ENCODE peak calls at places on chromosomes 12 and 14, in seven cellular contexts. A is GM23338, J is GM12878, R is IMR-90, X is psoas muscle, S is HepG2, Q is lower lobe of right lung. T is an unnamed sample.
A peak's percentile ranks its signal among the peaks of the same experiment; 100 is the strongest.

GRCh38 chr14:28305938-28306337 is 460.6 kb upstream of the FOXG1 start:
- DNase-seq in A (peak; percentile 37), J (no peak), R (no peak), X (no peak), S (no peak), Q (no peak), T (no peak)

GRCh38 chr12:108862588-108862959 is 5.2 kb upstream of the SSH1 start:
- DNase-seq in A (no peak), J (no peak), R (no peak), X (no peak), S (no peak), Q (no peak), T (no peak)

GRCh38 chr14:99514552-99515300 is 33.5 kb downstream of the CCNK start:
- DNase-seq in A (no peak), J (no peak), R (no peak), X (peak; percentile 52), S (no peak), Q (peak; percentile 47), T (no peak)

GRCh38 chr12:45991289-45992249 is 1.2 kb upstream of the SCAF11 start:
- DNase-seq in A (peak; percentile 72), J (no peak), R (peak; percentile 43), X (peak; percentile 88), S (peak; percentile 76), Q (peak; percentile 90), T (peak; percentile 74)

GRCh38 chr12:15722951-15723350 is 66.2 kb downstream of the EPS8 start:
- DNase-seq in A (no peak), J (no peak), R (no peak), X (no peak), S (no peak), Q (no peak), T (no peak)

GRCh38 chr14:28294834-28295440 is 471.6 kb upstream of the FOXG1 start:
- DNase-seq in A (peak; percentile 70), J (no peak), R (no peak), X (no peak), S (peak; percentile 27), Q (no peak), T (peak; percentile 33)

GRCh38 chr14:31326111-31326510 is 94.2 kb downstream of the HEATR5A start:
- DNase-seq in A (no peak), J (no peak), R (peak; percentile 39), X (no peak), S (peak; percentile 26), Q (no peak), T (peak; percentile 41)

GRCh38 chr12:90945070-90945649 is 9.8 kb downstream of the CCER1 start:
- DNase-seq in A (peak; percentile 20), J (no peak), R (peak; percentile 49), X (no peak), S (peak; percentile 29), Q (no peak), T (peak; percentile 24)

GRCh38 chr12:124938606-124939427 is 24.4 kb upstream of the UBC start:
- DNase-seq in A (peak; percentile 75), J (peak; percentile 55), R (peak; percentile 88), X (peak; percentile 81), S (peak; percentile 78), Q (no peak), T (peak; percentile 91)

GRCh38 chr14:64232095-64232830 is 61.9 kb downstream of the ESR2 start:
- DNase-seq in A (no peak), J (peak; percentile 88), R (peak; percentile 96), X (no peak), S (no peak), Q (no peak), T (peak; percentile 95)

GRCh38 chr14:64233791-64234190 is 60.4 kb downstream of the ESR2 start:
- DNase-seq in A (no peak), J (no peak), R (peak; percentile 10), X (no peak), S (no peak), Q (no peak), T (no peak)

GRCh38 chr14:64235652-64236640 is 58.2 kb downstream of the ESR2 start:
- DNase-seq in A (no peak), J (peak; percentile 93), R (no peak), X (no peak), S (no peak), Q (no peak), T (no peak)

GRCh38 chr14:64234877-64235651 is 59.1 kb downstream of the ESR2 start:
- DNase-seq in A (no peak), J (no peak), R (peak; percentile 14), X (no peak), S (no peak), Q (no peak), T (no peak)

DNA sequence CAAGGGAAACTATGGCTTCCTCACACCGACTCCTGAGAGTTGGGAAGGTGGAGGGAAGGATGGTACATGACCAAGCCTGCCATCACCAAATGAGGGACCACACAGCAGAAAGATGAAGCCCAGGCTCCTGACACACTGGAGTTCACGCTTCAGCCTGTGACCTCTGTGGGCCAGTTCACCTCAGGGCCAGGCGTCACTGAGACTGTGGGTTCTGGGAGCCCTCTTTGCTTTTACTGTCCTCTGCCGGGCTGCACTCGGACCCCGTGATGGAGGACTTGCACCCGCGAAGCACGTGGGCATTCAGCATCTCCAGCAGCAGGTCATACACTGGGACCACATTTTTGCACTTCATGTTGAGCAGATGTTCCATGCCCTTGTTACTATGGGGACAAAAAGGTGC is 61.2 kb downstream of the ESR2 start:
- DNase-seq in A (no peak), J (no peak), R (no peak), X (no peak), S (no peak), Q (no peak), T (no peak)
- H3K27ac ChIP-seq in A (no peak overlapping the region), J (peak overlapping the region; percentile 42), R (peak overlapping the region; percentile 49), X (peak overlapping the region; percentile 90), S (no peak overlapping the region), Q (no peak overlapping the region), T (peak overlapping the region; percentile 88)

GRCh38 chr14:24801024-24801423 is 167.0 kb upstream of the GZMB start:
- DNase-seq in A (no peak), J (no peak), R (no peak), X (no peak), S (no peak), Q (no peak), T (no peak)
- H3K27ac ChIP-seq in A (no peak overlapping the region), J (no peak overlapping the region), R (no peak overlapping the region), X (no peak overlapping the region), S (no peak overlapping the region), Q (no peak overlapping the region), T (no peak overlapping the region)

DNA sequence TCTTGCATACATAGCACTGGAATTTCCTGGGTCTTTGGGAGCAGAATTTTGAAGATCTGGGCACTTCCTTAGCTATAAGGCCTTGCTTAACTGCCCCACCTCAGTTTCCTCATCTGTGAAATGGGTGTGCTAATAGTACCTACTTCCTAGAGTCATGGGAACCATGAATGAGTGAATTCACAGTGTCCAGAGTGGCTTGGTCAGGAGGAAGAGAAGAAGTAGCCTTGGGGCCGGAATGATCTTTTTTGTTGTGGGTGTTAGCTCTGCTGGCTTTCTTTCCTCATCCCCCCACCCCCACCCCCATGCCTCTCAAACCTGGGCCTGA is 2.4 kb downstream of the SH2B3 start:
- DNase-seq in A (no peak), J (no peak), R (no peak), X (no peak), S (no peak), Q (no peak), T (no peak)
- H3K27ac ChIP-seq in A (no peak overlapping the region), J (peak overlapping the region; percentile 91), R (no peak overlapping the region), X (peak overlapping the region; percentile 84), S (no peak overlapping the region), Q (peak overlapping the region; percentile 86), T (peak overlapping the region; percentile 87)

GRCh38 chr12:28027328-28027727 is 54.8 kb upstream of the PTHLH start:
- DNase-seq in A (no peak), J (no peak), R (no peak), X (no peak), S (no peak), Q (no peak), T (no peak)
- H3K27ac ChIP-seq in A (no peak overlapping the region), J (no peak overlapping the region), R (no peak overlapping the region), X (no peak overlapping the region), S (no peak overlapping the region), Q (no peak overlapping the region), T (no peak overlapping the region)

DNA sequence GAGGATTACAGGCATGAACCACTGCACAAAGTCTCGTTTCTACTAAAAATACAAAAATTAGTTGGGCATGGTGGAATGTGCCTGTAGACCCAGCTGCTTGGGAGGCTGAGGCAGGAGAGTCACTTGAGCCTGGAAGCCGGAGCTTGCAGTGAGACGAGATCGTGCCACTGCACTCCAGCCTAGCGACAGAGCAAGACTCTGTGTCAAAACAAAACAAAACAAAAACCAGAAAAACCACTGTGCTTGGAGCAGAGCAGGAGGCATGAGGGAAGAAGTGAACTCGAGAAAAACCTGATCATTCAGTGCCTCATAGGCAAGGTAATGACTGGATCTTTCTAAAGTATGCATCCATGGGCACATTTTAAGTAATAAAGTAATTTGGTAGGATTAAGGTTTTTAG is 487.8 kb downstream of the KCNH5 start:
- DNase-seq in A (no peak), J (no peak), R (no peak), X (no peak), S (no peak), Q (no peak), T (no peak)
- H3K27ac ChIP-seq in A (no peak overlapping the region), J (no peak overlapping the region), R (no peak overlapping the region), X (no peak overlapping the region), S (no peak overlapping the region), Q (no peak overlapping the region), T (no peak overlapping the region)

GRCh38 chr12:50103767-50104321 is at the start of gene GPD1:
- DNase-seq in A (peak; percentile 73), J (no peak), R (peak; percentile 28), X (peak; percentile 86), S (peak; percentile 67), Q (peak; percentile 84), T (no peak)
- H3K27ac ChIP-seq in A (no peak within 1 kb of the TSS), J (no peak within 1 kb of the TSS), R (no peak within 1 kb of the TSS), X (peak within 1 kb of the TSS; percentile 79), S (peak within 1 kb of the TSS; percentile 73), Q (peak within 1 kb of the TSS; percentile 13), T (no peak within 1 kb of the TSS)

DNA sequence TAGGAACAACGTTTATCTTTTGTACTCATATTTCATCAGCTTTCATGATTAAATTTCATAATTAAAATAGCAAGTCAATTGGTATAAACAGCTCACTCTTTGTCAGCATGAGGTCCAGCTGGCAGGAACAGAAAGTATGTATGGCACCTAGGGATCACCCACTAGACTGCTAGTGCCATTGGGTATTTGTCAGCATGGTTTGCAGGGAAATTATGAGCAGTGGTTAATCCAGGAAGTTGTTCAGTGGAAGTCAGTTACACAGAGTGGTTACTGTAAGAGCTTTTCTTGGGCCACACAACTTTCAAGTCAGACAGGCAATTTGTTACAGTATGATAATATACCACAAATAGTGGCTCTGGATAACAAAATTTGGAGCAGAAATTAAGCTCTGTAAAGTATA is 340.3 kb upstream of the RGS6 start:
- DNase-seq in A (no peak), J (no peak), R (peak; percentile 64), X (no peak), S (no peak), Q (no peak), T (peak; percentile 44)
- H3K27ac ChIP-seq in A (no peak overlapping the region), J (peak overlapping the region; percentile 61), R (no peak overlapping the region), X (no peak overlapping the region), S (no peak overlapping the region), Q (no peak overlapping the region), T (no peak overlapping the region)

DNA sequence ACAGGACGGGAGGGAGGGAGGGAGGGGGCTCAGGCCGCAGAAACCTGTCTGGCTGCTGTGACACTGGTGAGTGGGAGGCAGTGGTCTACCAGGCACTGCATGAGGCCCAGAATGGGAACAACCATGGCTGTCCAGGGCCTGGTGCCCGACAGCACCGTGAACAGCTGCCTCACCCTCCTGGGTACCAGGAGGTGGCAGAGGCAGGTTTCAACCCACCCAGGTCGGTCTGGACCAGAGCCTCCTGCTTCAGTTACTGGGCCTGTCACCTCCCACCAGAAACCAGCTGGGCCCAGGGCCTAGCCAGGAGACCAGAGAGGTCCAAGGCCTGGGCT is 80.2 kb downstream of the ITPK1 start:
- DNase-seq in A (no peak), J (no peak), R (no peak), X (no peak), S (no peak), Q (no peak), T (no peak)
- H3K27ac ChIP-seq in A (no peak overlapping the region), J (peak overlapping the region; percentile 28), R (no peak overlapping the region), X (no peak overlapping the region), S (peak overlapping the region; percentile 64), Q (no peak overlapping the region), T (no peak overlapping the region)